ENCODE peak calls at places on chromosomes 16 and 17, in six cellular contexts. R, C, I, D, T and P are unnamed samples.

GRCh38 chr17:62581769-62582168 is 45.7 kb upstream of the MRC2 start:
- DNase-seq in D (no peak), I (no peak), R (no peak), C (no peak), T (no peak), P (no peak)

GRCh38 chr17:27368971-27369370 is 75.1 kb downstream of the WSB1 start:
- DNase-seq in I (no peak), D (no peak), T (no peak), R (no peak), C (no peak), P (no peak)

GRCh38 chr17:79985951-79986391 is 49.7 kb downstream of the TBC1D16 start:
- DNase-seq in D (no peak), R (no peak), T (no peak), I (no peak), C (no peak), P (no peak)

GRCh38 chr16:783404-784161 is 4.6 kb downstream of the RPUSD1 start:
- DNase-seq in D (no peak), T (no peak), R (no peak), I (no peak), C (peak), P (no peak)

GRCh38 chr16:46621006-46621629 is at the start of gene SHCBP1:
- DNase-seq in T (peak), R (peak), I (peak), C (peak), D (peak), P (peak)

GRCh38 chr16:59913666-59914065 is 1179.5 kb upstream of the GOT2 start:
- DNase-seq in C (no peak), R (no peak), T (no peak), I (no peak), D (no peak), P (no peak)

GRCh38 chr17:42563950-42564349 is 2.0 kb downstream of the COASY start:
- DNase-seq in R (no peak), T (no peak), I (no peak), D (no peak), C (no peak), P (peak)

GRCh38 chr17:6923385-6923784 is 72.5 kb upstream of the ALOX12 start:
- DNase-seq in D (no peak), I (no peak), T (no peak), R (no peak), C (no peak), P (no peak)

GRCh38 chr16:23171234-23171948 is 11.2 kb upstream of the SCNN1G start:
- DNase-seq in T (no peak), I (no peak), C (no peak), R (no peak), D (no peak), P (no peak)

GRCh38 chr16:62445909-62446308 is 409.7 kb upstream of the CDH8 start:
- DNase-seq in I (no peak), D (no peak), T (no peak), C (no peak), R (no peak), P (no peak)

GRCh38 chr17:7951143-7951792 is 19.3 kb downstream of the CNTROB start:
- DNase-seq in C (no peak), T (no peak), R (no peak), D (peak), I (no peak), P (no peak)

GRCh38 chr16:89395150-89396142 is 94.9 kb downstream of the ANKRD11 start:
- DNase-seq in D (no peak), T (peak), R (peak), C (no peak), I (peak), P (no peak)

GRCh38 chr17:81635973-81636504 is 873 bp downstream of the NPLOC4 start:
- DNase-seq in C (no peak), I (no peak), R (no peak), D (no peak), T (no peak), P (no peak)

GRCh38 chr17:45823598-45823997 is 21.1 kb upstream of the SPPL2C start:
- DNase-seq in R (no peak), D (no peak), I (no peak), T (no peak), C (no peak), P (no peak)

GRCh38 chr16:53668869-53669268 is 34.8 kb downstream of the RPGRIP1L start:
- DNase-seq in C (no peak), R (no peak), T (no peak), D (no peak), I (no peak), P (no peak)

GRCh38 chr16:48499822-48500440 is 110.0 kb downstream of the N4BP1 start:
- DNase-seq in C (no peak), I (peak), D (no peak), R (no peak), T (no peak), P (no peak)

GRCh38 chr17:66331038-66331816 is 28.8 kb downstream of the PRKCA start:
- DNase-seq in T (no peak), D (no peak), C (no peak), I (no peak), R (no peak), P (peak)

GRCh38 chr16:54526916-54527315 is 240.3 kb upstream of the IRX3 start:
- DNase-seq in R (no peak), T (no peak), D (no peak), C (no peak), I (no peak), P (no peak)

GRCh38 chr17:20981046-20981920 is 61.5 kb downstream of the USP22 start:
- DNase-seq in R (no peak), T (no peak), D (no peak), C (no peak), I (no peak), P (no peak)

GRCh38 chr17:34841467-34841866 is 119.8 kb downstream of the CCT6B start:
- DNase-seq in T (no peak), I (no peak), D (no peak), R (no peak), C (no peak), P (peak)

GRCh38 chr17:44361292-44362055 is 2.2 kb downstream of the FAM171A2 start:
- DNase-seq in C (no peak), I (no peak), T (no peak), D (no peak), R (no peak), P (no peak)

GRCh38 chr16:55615071-55615470 is 40.7 kb upstream of the SLC6A2 start:
- DNase-seq in I (peak), R (no peak), C (no peak), T (no peak), D (no peak), P (no peak)

GRCh38 chr16:49000594-49000993 is 281.0 kb downstream of the CBLN1 start:
- DNase-seq in C (peak), I (no peak), R (no peak), D (no peak), T (no peak), P (no peak)

GRCh38 chr16:70805380-70805779 is 4.4 kb upstream of the VAC14 start:
- DNase-seq in T (no peak), I (no peak), D (no peak), C (no peak), R (no peak), P (no peak)

GRCh38 chr17:16027708-16028584 is 28.3 kb downstream of the TTC19 start:
- DNase-seq in I (peak), R (peak), C (peak), T (peak), D (peak), P (peak)

GRCh38 chr16:69093974-69094373 is 11.5 kb upstream of the HAS3 start:
- DNase-seq in T (no peak), I (no peak), C (no peak), D (no peak), R (no peak), P (no peak)

GRCh38 chr16:58348986-58349385 is 43.3 kb upstream of the GINS3 start:
- DNase-seq in D (no peak), R (no peak), I (no peak), T (no peak), C (no peak), P (no peak)

GRCh38 chr17:49908782-49909714 is 59.9 kb upstream of the DLX4 start:
- DNase-seq in R (no peak), T (no peak), C (no peak), I (no peak), D (no peak), P (no peak)

GRCh38 chr16:89315791-89316581 is 98.5 kb downstream of the ZNF778 start:
- DNase-seq in C (no peak), R (no peak), I (peak), T (peak), D (peak), P (peak)

GRCh38 chr17:17018612-17019429 is 23.4 kb upstream of the MPRIP start:
- DNase-seq in I (no peak), D (no peak), T (no peak), R (no peak), C (no peak), P (no peak)

GRCh38 chr17:59763861-59764260 is 56.4 kb downstream of the VMP1 start:
- DNase-seq in T (peak), D (no peak), C (no peak), R (no peak), I (peak), P (no peak)

GRCh38 chr16:23343643-23344612 is 41.8 kb downstream of the SCNN1B start:
- DNase-seq in I (no peak), T (no peak), R (no peak), D (no peak), C (no peak), P (no peak)

GRCh38 chr17:17325228-17325627 is 22.1 kb downstream of the NT5M start:
- DNase-seq in R (no peak), T (no peak), D (no peak), C (no peak), I (no peak), P (no peak)

GRCh38 chr16:51825740-51826139 is 674.7 kb upstream of the SALL1 start:
- DNase-seq in R (no peak), C (no peak), I (no peak), T (no peak), D (no peak), P (no peak)

GRCh38 chr16:12674096-12674495 is 129.6 kb downstream of the CPPED1 start:
- DNase-seq in C (no peak), I (peak), D (no peak), R (no peak), T (no peak), P (no peak)

GRCh38 chr16:12425134-12425941 is 378.3 kb downstream of the CPPED1 start:
- DNase-seq in D (no peak), T (peak), C (no peak), R (peak), I (no peak), P (no peak)

GRCh38 chr16:71746442-71747046 is 22.0 kb upstream of the PHLPP2 start:
- DNase-seq in T (peak), R (peak), D (no peak), C (peak), I (peak), P (peak)

GRCh38 chr16:27305342-27305741 is 8.4 kb upstream of the IL4R start:
- DNase-seq in T (no peak), I (peak), D (no peak), R (no peak), C (no peak), P (peak)

DNA sequence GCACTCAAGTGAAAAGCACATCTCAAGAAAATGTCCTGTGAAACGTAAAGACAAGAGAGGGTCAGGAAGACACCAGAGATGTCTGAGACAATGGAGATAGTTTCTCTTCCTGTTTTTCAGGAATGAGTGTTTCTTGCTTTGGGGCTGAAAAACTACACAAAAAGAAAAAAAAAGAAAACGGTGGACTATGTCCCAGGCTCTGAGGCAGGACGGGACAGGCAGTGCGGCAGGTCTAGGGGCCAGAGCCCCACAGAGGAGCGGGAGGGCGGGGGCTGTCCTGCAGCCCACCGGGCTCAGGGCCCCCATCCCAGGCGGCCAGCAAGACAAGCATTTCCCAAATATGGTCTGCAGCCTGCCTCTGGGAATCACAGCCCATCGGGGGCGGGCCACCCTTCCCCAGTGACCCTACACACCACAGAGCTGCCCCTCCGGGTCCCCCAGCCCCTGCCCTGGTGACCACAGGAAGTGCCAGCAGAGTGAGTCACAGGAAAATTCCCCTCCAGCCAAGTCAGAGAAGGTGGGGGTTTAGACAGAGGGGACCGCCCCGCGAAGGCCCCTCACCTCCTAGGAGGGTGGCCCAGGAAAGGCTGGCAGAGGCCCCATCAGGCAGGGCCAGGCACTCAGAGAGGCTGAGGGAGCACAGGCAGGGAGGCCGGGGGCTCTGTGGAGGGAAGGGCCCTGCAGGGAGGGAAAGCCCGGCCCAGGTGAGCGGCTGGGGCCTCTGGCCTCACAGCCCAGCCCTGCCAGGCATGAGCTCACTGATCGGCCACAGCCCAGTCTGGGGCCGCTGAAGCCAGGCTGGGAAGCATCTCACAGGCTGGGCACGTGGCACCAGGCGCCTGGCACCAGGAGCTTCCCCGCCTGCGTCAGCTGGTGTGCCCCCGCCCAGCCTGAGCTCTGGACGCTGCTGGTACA is 6.3 kb downstream of the BCAR1 start:
- DNase-seq in I (peak), R (peak), C (no peak), D (no peak), T (peak), P (peak)
- TF ChIP-seq POLR2A in I (peak), R (peak), C (no peak), D (no peak), T (peak), P (no peak)

DNA sequence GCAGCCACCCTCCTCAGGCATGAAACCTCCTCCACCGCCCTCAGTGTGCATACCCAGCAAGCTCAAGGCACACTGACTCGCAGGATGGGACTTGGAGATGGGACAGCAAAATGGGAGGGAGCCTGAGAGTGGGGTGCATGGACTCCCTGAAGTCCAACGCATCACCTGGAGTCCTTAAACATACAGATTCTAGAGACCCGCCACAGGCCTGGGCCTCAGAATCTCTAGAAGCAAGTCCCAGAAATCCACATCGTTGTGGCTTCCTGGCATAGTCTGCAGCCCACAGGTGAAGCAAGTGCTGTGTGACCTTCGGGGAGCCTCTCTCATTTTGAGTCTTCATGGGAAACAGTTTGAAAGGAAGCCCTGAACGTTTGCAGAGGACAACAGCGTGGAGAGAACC is 3.5 kb upstream of the TBX21 start:
- DNase-seq in T (no peak), C (no peak), D (no peak), I (no peak), R (no peak), P (no peak)
- TF ChIP-seq MYC in T (no peak), C (no peak), D (no peak), I (no peak), R (no peak), P (no peak)

GRCh38 chr16:14632693-14633569 is at the start of gene BFAR:
- DNase-seq in I (peak), D (peak), T (peak), R (peak), C (peak), P (peak)
- TF ChIP-seq POLR2A in I (peak), D (peak), T (peak), R (peak), C (peak), P (peak)

GRCh38 chr17:9021985-9022552 is 759 bp downstream of the NTN1 start:
- DNase-seq in T (no peak), R (no peak), C (no peak), D (no peak), I (no peak), P (no peak)

GRCh38 chr17:9020824-9021157 is 519 bp upstream of the NTN1 start:
- DNase-seq in D (no peak), C (no peak), T (no peak), R (no peak), I (no peak), P (no peak)

GRCh38 chr17:9020096-9020823 is 1.1 kb upstream of the NTN1 start:
- DNase-seq in I (no peak), T (no peak), D (no peak), R (no peak), C (no peak), P (peak)

GRCh38 chr17:9022553-9023388 is 1.5 kb downstream of the NTN1 start:
- DNase-seq in C (no peak), R (no peak), T (no peak), I (peak), D (no peak), P (no peak)

DNA sequence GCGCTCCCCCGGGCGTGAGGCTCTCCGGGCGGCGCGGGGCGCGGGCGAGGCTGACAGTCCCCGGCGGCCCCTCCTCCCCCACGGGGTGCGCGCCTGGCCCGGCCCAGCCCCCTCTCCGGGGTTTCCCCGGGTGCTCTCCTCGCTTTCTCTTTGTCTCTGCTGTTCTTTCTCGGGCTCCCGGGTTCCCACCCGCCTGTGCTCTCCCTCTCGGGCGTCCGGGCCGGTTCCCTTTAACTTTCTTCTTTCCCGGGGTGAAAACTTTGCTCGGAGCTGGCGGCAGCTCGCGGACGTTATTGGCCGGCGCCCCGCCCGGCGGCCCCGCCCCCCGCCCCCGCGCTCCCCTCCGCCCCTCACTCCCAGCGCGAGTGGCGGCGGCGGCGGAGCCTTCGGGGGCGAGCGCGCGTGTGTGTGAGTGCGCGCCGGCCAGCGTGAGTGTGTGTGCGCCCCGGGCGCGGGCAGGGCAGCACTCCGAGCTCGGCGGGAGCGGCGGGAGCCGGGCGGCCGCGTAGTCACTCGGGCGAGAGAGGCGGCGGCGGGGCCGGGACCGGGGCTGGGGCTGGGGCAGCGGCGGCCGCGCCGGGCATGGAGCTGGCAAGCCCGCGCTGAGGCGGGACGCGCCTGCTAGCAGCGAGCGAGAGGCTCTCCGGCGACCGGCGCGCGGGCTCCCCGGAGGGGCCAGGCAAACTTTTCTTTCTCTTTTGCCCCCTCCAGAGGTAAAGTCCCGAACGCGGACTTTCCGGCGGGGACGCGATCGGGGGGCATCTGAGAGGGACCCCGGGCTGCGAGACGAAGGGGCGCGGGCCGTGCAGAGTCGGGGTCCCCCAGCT is at the start of gene NTN1:
- DNase-seq in D (no peak), T (no peak), R (no peak), C (peak), I (no peak), P (peak)
- TF ChIP-seq MYC in D (no peak), T (no peak), R (no peak), C (no peak), I (no peak), P (no peak)

GRCh38 chr17:5194346-5194745 is 2.7 kb upstream of the ZNF594 start:
- DNase-seq in C (no peak), R (no peak), I (no peak), D (no peak), T (no peak), P (no peak)

DNA sequence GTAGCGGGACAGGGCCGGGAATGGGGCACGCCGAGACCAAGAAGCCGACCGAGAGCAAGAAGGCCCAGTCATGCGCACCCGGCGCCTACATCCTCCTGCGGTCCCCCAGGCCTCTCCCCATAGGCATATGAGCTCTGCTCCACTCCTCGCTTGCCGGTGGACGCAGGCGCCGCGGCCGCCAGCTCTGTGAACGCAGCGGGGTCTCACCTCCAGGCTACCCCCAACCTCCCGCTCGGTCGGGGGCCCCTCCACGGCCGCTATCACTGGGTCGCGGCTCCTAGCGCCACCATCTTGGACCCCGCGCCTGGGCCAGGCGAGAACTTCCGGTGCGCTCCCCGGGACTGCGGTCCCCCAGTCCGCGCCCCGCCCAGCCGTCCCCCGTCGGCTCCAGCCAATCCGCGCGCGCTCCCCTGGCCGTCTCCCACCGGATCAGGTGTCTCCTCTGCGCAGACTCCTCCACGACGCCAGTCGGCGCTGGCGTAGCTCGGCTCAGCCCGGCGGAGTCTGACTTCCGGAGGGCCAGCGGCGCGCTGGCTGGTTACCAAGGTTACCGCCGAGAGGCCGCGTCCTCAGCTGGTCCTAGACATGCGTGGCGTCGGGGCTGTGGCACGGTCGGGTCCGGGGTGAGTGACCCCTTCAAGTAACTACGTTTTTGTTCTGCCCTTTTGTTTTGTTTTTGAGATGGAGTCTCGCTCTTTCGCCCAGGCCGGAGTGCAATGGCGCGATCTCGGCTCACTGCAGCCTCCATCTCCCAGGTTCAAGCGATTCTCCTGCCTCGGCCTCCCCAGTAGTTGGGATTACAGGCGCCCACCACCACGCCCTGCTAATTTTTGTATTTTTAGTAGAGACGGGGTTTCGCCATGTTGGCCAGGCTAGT is at the start of gene ZNF594:
- DNase-seq in C (peak), T (peak), R (peak), D (peak), I (peak), P (peak)
- TF ChIP-seq POLR2A in C (peak), T (peak), R (no peak), D (peak), I (peak), P (peak)